ENCODE peak calls at places on chromosomes 12 and 14, in nine cellular contexts. One of them, this sample, is unnamed.

GRCh38 chr12:132308311-132309161 is 20.9 kb downstream of the GALNT9 start:
- DNase-seq in HTR-8/SVneo: no peak
- DNase-seq in stimulated activated CD4-positive, alpha-beta T cell treated with anti-CD3 and anti-CD28 coated beads, Interleukin-4, amount 100 ng/mL, for 48 hours: no peak
- DNase-seq in activated CD4-positive, CD25-positive, alpha-beta regulatory T cell: no peak
- DNase-seq in foreskin melanocyte: no peak
- DNase-seq in NCI-H748 treated with DMSO at 0.1 percent for 48 hours: no peak
- DNase-seq in left cardiac atrium: peak
- DNase-seq in activated CD8-positive, alpha-beta memory T cell treated with anti-CD3 and anti-CD28 coated beads for 1 hour: no peak
- DNase-seq in mucosa of gallbladder: no peak
- DNase-seq in this sample: no peak

GRCh38 chr12:6953417-6954315 is 2.5 kb downstream of the PTPN6 start:
- DNase-seq in foreskin melanocyte: peak
- DNase-seq in HTR-8/SVneo: no peak
- DNase-seq in NCI-H748 treated with DMSO at 0.1 percent for 48 hours: no peak
- DNase-seq in stimulated activated CD4-positive, alpha-beta T cell treated with anti-CD3 and anti-CD28 coated beads, Interleukin-4, amount 100 ng/mL, for 48 hours: peak
- DNase-seq in mucosa of gallbladder: peak
- DNase-seq in activated CD8-positive, alpha-beta memory T cell treated with anti-CD3 and anti-CD28 coated beads for 1 hour: peak
- DNase-seq in left cardiac atrium: peak
- DNase-seq in activated CD4-positive, CD25-positive, alpha-beta regulatory T cell: peak
- DNase-seq in this sample: no peak

GRCh38 chr12:659090-659683 is 4.1 kb downstream of the NINJ2 start:
- DNase-seq in mucosa of gallbladder: no peak
- DNase-seq in HTR-8/SVneo: no peak
- DNase-seq in NCI-H748 treated with DMSO at 0.1 percent for 48 hours: no peak
- DNase-seq in activated CD8-positive, alpha-beta memory T cell treated with anti-CD3 and anti-CD28 coated beads for 1 hour: no peak
- DNase-seq in foreskin melanocyte: no peak
- DNase-seq in stimulated activated CD4-positive, alpha-beta T cell treated with anti-CD3 and anti-CD28 coated beads, Interleukin-4, amount 100 ng/mL, for 48 hours: no peak
- DNase-seq in activated CD4-positive, CD25-positive, alpha-beta regulatory T cell: no peak
- DNase-seq in left cardiac atrium: no peak
- DNase-seq in this sample: no peak

GRCh38 chr12:27015730-27016076 is 1.5 kb upstream of the TM7SF3 start:
- DNase-seq in left cardiac atrium: no peak
- DNase-seq in HTR-8/SVneo: peak
- DNase-seq in activated CD4-positive, CD25-positive, alpha-beta regulatory T cell: no peak
- DNase-seq in activated CD8-positive, alpha-beta memory T cell treated with anti-CD3 and anti-CD28 coated beads for 1 hour: no peak
- DNase-seq in stimulated activated CD4-positive, alpha-beta T cell treated with anti-CD3 and anti-CD28 coated beads, Interleukin-4, amount 100 ng/mL, for 48 hours: no peak
- DNase-seq in foreskin melanocyte: no peak
- DNase-seq in mucosa of gallbladder: no peak
- DNase-seq in NCI-H748 treated with DMSO at 0.1 percent for 48 hours: peak
- DNase-seq in this sample: peak

GRCh38 chr12:14630793-14631192 is 63.1 kb upstream of the PLBD1 start:
- DNase-seq in mucosa of gallbladder: no peak
- DNase-seq in left cardiac atrium: no peak
- DNase-seq in NCI-H748 treated with DMSO at 0.1 percent for 48 hours: no peak
- DNase-seq in HTR-8/SVneo: no peak
- DNase-seq in stimulated activated CD4-positive, alpha-beta T cell treated with anti-CD3 and anti-CD28 coated beads, Interleukin-4, amount 100 ng/mL, for 48 hours: no peak
- DNase-seq in foreskin melanocyte: no peak
- DNase-seq in activated CD4-positive, CD25-positive, alpha-beta regulatory T cell: no peak
- DNase-seq in activated CD8-positive, alpha-beta memory T cell treated with anti-CD3 and anti-CD28 coated beads for 1 hour: no peak
- DNase-seq in this sample: no peak

GRCh38 chr12:89493650-89494302 is 30.8 kb downstream of the GALNT4 start:
- DNase-seq in foreskin melanocyte: no peak
- DNase-seq in left cardiac atrium: no peak
- DNase-seq in mucosa of gallbladder: no peak
- DNase-seq in NCI-H748 treated with DMSO at 0.1 percent for 48 hours: no peak
- DNase-seq in activated CD4-positive, CD25-positive, alpha-beta regulatory T cell: no peak
- DNase-seq in activated CD8-positive, alpha-beta memory T cell treated with anti-CD3 and anti-CD28 coated beads for 1 hour: no peak
- DNase-seq in stimulated activated CD4-positive, alpha-beta T cell treated with anti-CD3 and anti-CD28 coated beads, Interleukin-4, amount 100 ng/mL, for 48 hours: no peak
- DNase-seq in HTR-8/SVneo: no peak
- DNase-seq in this sample: no peak

GRCh38 chr12:113103756-113104450 is 31.7 kb downstream of the RASAL1 start:
- DNase-seq in NCI-H748 treated with DMSO at 0.1 percent for 48 hours: no peak
- DNase-seq in activated CD8-positive, alpha-beta memory T cell treated with anti-CD3 and anti-CD28 coated beads for 1 hour: no peak
- DNase-seq in activated CD4-positive, CD25-positive, alpha-beta regulatory T cell: peak
- DNase-seq in stimulated activated CD4-positive, alpha-beta T cell treated with anti-CD3 and anti-CD28 coated beads, Interleukin-4, amount 100 ng/mL, for 48 hours: peak
- DNase-seq in mucosa of gallbladder: no peak
- DNase-seq in HTR-8/SVneo: no peak
- DNase-seq in foreskin melanocyte: no peak
- DNase-seq in left cardiac atrium: no peak
- DNase-seq in this sample: no peak

GRCh38 chr12:9793774-9794395 is 33.2 kb upstream of the CD69 start:
- DNase-seq in NCI-H748 treated with DMSO at 0.1 percent for 48 hours: no peak
- DNase-seq in foreskin melanocyte: no peak
- DNase-seq in HTR-8/SVneo: no peak
- DNase-seq in activated CD4-positive, CD25-positive, alpha-beta regulatory T cell: no peak
- DNase-seq in stimulated activated CD4-positive, alpha-beta T cell treated with anti-CD3 and anti-CD28 coated beads, Interleukin-4, amount 100 ng/mL, for 48 hours: no peak
- DNase-seq in left cardiac atrium: no peak
- DNase-seq in activated CD8-positive, alpha-beta memory T cell treated with anti-CD3 and anti-CD28 coated beads for 1 hour: no peak
- DNase-seq in mucosa of gallbladder: no peak
- DNase-seq in this sample: no peak

GRCh38 chr14:75539562-75540478 is 17.6 kb downstream of the BATF start:
- DNase-seq in NCI-H748 treated with DMSO at 0.1 percent for 48 hours: no peak
- DNase-seq in stimulated activated CD4-positive, alpha-beta T cell treated with anti-CD3 and anti-CD28 coated beads, Interleukin-4, amount 100 ng/mL, for 48 hours: no peak
- DNase-seq in activated CD8-positive, alpha-beta memory T cell treated with anti-CD3 and anti-CD28 coated beads for 1 hour: no peak
- DNase-seq in left cardiac atrium: no peak
- DNase-seq in foreskin melanocyte: no peak
- DNase-seq in HTR-8/SVneo: no peak
- DNase-seq in activated CD4-positive, CD25-positive, alpha-beta regulatory T cell: no peak
- DNase-seq in mucosa of gallbladder: no peak
- DNase-seq in this sample: no peak

GRCh38 chr14:45089813-45090212 is 5.9 kb downstream of the PRPF39 start:
- DNase-seq in HTR-8/SVneo: no peak
- DNase-seq in mucosa of gallbladder: no peak
- DNase-seq in left cardiac atrium: no peak
- DNase-seq in activated CD8-positive, alpha-beta memory T cell treated with anti-CD3 and anti-CD28 coated beads for 1 hour: no peak
- DNase-seq in foreskin melanocyte: no peak
- DNase-seq in NCI-H748 treated with DMSO at 0.1 percent for 48 hours: no peak
- DNase-seq in stimulated activated CD4-positive, alpha-beta T cell treated with anti-CD3 and anti-CD28 coated beads, Interleukin-4, amount 100 ng/mL, for 48 hours: no peak
- DNase-seq in activated CD4-positive, CD25-positive, alpha-beta regulatory T cell: no peak
- DNase-seq in this sample: no peak

GRCh38 chr12:45667761-45668160 is 61.7 kb upstream of the ARID2 start:
- DNase-seq in left cardiac atrium: no peak
- DNase-seq in HTR-8/SVneo: no peak
- DNase-seq in stimulated activated CD4-positive, alpha-beta T cell treated with anti-CD3 and anti-CD28 coated beads, Interleukin-4, amount 100 ng/mL, for 48 hours: no peak
- DNase-seq in activated CD8-positive, alpha-beta memory T cell treated with anti-CD3 and anti-CD28 coated beads for 1 hour: no peak
- DNase-seq in mucosa of gallbladder: no peak
- DNase-seq in activated CD4-positive, CD25-positive, alpha-beta regulatory T cell: no peak
- DNase-seq in NCI-H748 treated with DMSO at 0.1 percent for 48 hours: no peak
- DNase-seq in foreskin melanocyte: peak
- DNase-seq in this sample: no peak

This sample was measured in ACHN.